ENCODE peak calls at places on chromosome 13, in nine cellular contexts. V is H1, C is stomach, T is A549, K is esophagus muscularis mucosa, E is sigmoid colon, U is suprapubic skin, Q is transverse colon, F is K562. S is an unnamed sample.

GRCh38 chr13:104691765-104692164 is 1625.5 kb upstream of the SLC10A2 start:
- DNase-seq in V (no peak), K (no peak), U (no peak), E (no peak), C (no peak), F (no peak), T (no peak), Q (no peak), S (no peak)

GRCh38 chr13:97696921-97697320 is 256.6 kb upstream of the IPO5 start:
- DNase-seq in Q (no peak), V (no peak), E (no peak), U (no peak), C (no peak), K (no peak), F (no peak), T (no peak), S (no peak)

GRCh38 chr13:30978981-30979956 is 46.8 kb downstream of the TEX26 start:
- DNase-seq in C (peak; percentile 30), Q (peak; percentile 42), U (no peak), F (peak; percentile 52), V (peak; percentile 92), T (no peak), E (no peak), K (peak; percentile 90), S (no peak)

GRCh38 chr13:61095885-61096284 is 319.8 kb downstream of the PCDH20 start:
- DNase-seq in C (no peak), E (no peak), T (no peak), Q (no peak), F (no peak), V (no peak), K (no peak), U (no peak), S (no peak)

GRCh38 chr13:32212420-32212819 is 102.7 kb downstream of the ZAR1L start:
- DNase-seq in K (no peak), Q (no peak), F (no peak), E (no peak), C (no peak), U (no peak), V (no peak), T (no peak), S (no peak)

GRCh38 chr13:46909037-46909436 is 12.2 kb upstream of the HTR2A start:
- DNase-seq in F (no peak), K (no peak), V (no peak), U (no peak), T (no peak), C (no peak), Q (no peak), E (no peak), S (no peak)

GRCh38 chr13:76014618-76015315 is 378.6 kb downstream of the LMO7 start:
- DNase-seq in F (no peak), U (no peak), K (no peak), Q (no peak), V (no peak), C (no peak), T (no peak), E (no peak), S (no peak)

GRCh38 chr13:64278493-64278892 is 2862.8 kb upstream of the PCDH20 start:
- DNase-seq in K (no peak), V (no peak), Q (no peak), U (no peak), T (no peak), F (no peak), E (no peak), C (no peak), S (no peak)

GRCh38 chr13:45728759-45729158 is 26.6 kb downstream of the CBY2 start:
- DNase-seq in K (no peak), V (peak; percentile 56), F (peak; percentile 27), Q (no peak), E (no peak), U (no peak), C (no peak), T (peak; percentile 14), S (no peak)

GRCh38 chr13:110230661-110231347 is 76.2 kb downstream of the COL4A1 start:
- DNase-seq in U (no peak), T (no peak), Q (no peak), K (peak; percentile 74), F (no peak), E (peak; percentile 61), V (no peak), C (no peak), S (no peak)

GRCh38 chr13:41011382-41011956 is 7.6 kb downstream of the ELF1 start:
- DNase-seq in T (no peak), U (no peak), C (no peak), Q (no peak), V (no peak), K (no peak), E (no peak), F (no peak), S (no peak)

GRCh38 chr13:50909605-50910482 is at the start of gene RNASEH2B:
- DNase-seq in V (peak; percentile 83), C (peak; percentile 68), E (peak; percentile 83), K (no peak), U (peak; percentile 75), Q (peak; percentile 73), F (peak; percentile 82), T (peak; percentile 52), S (peak; percentile 30)

GRCh38 chr13:33978653-33979052 is 160.7 kb downstream of the RFC3 start:
- DNase-seq in F (no peak), E (no peak), U (no peak), V (no peak), C (no peak), Q (no peak), T (no peak), K (no peak), S (no peak)

GRCh38 chr13:79662882-79663281 is 181.9 kb downstream of the NDFIP2 start:
- DNase-seq in E (no peak), K (no peak), U (no peak), Q (peak; percentile 10), T (no peak), F (no peak), V (no peak), C (no peak), S (no peak)

GRCh38 chr13:34863360-34864135 is 78.5 kb upstream of the NBEA start:
- DNase-seq in U (no peak), T (peak; percentile 48), C (no peak), Q (no peak), V (no peak), K (no peak), E (no peak), F (no peak), S (no peak)

GRCh38 chr13:66665991-66666390 is 564.1 kb downstream of the PCDH9 start:
- DNase-seq in V (no peak), T (no peak), U (no peak), F (no peak), K (no peak), Q (no peak), E (no peak), C (no peak), S (no peak)

GRCh38 chr13:73741111-73741510 is 393.1 kb downstream of the KLF12 start:
- DNase-seq in Q (no peak), K (no peak), C (no peak), T (no peak), U (no peak), F (no peak), V (no peak), E (no peak), S (no peak)

GRCh38 chr13:105219636-105220035 is 1315.8 kb downstream of the EFNB2 start:
- DNase-seq in C (no peak), E (no peak), F (no peak), K (no peak), V (no peak), Q (no peak), U (no peak), T (no peak), S (no peak)

GRCh38 chr13:109154146-109154545 is 524.7 kb downstream of the MYO16 start:
- DNase-seq in F (no peak), E (no peak), T (no peak), C (no peak), Q (no peak), K (no peak), V (no peak), U (no peak), S (no peak)

GRCh38 chr13:39542361-39542760 is 60.6 kb downstream of the LHFPL6 start:
- DNase-seq in Q (no peak), K (no peak), T (no peak), V (no peak), F (no peak), E (no peak), C (no peak), U (no peak), S (no peak)

GRCh38 chr13:33665776-33666175 is 152.2 kb upstream of the RFC3 start:
- DNase-seq in U (no peak), Q (no peak), E (no peak), C (no peak), V (no peak), T (no peak), F (no peak), K (no peak), S (no peak)

GRCh38 chr13:26280295-26280694 is 26.4 kb downstream of the CDK8 start:
- DNase-seq in U (no peak), Q (no peak), V (no peak), F (no peak), K (no peak), E (no peak), C (no peak), T (no peak), S (no peak)

GRCh38 chr13:28744656-28745055 is 25.9 kb upstream of the SLC46A3 start:
- DNase-seq in C (no peak), K (no peak), E (no peak), T (no peak), Q (no peak), U (no peak), V (peak; percentile 22), F (no peak), S (no peak)
- H3K27ac ChIP-seq in C (no peak overlapping the region), K (no peak overlapping the region), E (no peak overlapping the region), T (peak overlapping the region; percentile 55), Q (no peak overlapping the region), U (no peak overlapping the region), V (no peak overlapping the region), F (no peak overlapping the region), S (peak overlapping the region; percentile 74)

GRCh38 chr13:95481051-95481775 is 71.3 kb upstream of the CLDN10 start:
- DNase-seq in T (no peak), E (no peak), V (no peak), C (no peak), U (no peak), F (no peak), Q (no peak), K (no peak), S (no peak)
- TF ChIP-seq EP300 in T (no peak), E (no peak), V (no peak), C (no peak), U (no peak), F (no peak), Q (no peak), K (no peak), S (no peak)

GRCh38 chr13:21603531-21604448 is at the start of gene MICU2:
- DNase-seq in C (peak; percentile 95), U (peak; percentile 94), K (peak; percentile 96), E (peak; percentile 96), Q (peak; percentile 96), V (peak; percentile 94), F (peak; percentile 93), T (peak; percentile 79), S (peak; percentile 88)
- TF ChIP-seq POLR2A in C (peak; percentile 60), U (peak; percentile 78), K (peak; percentile 75), E (peak; percentile 57), Q (peak; percentile 97), V (peak; percentile 88), F (peak; percentile 98), T (peak; percentile 79), S (peak; percentile 92)

GRCh38 chr13:69681722-69682121 is 425.9 kb upstream of the ATXN8OS start:
- DNase-seq in C (no peak), K (no peak), T (no peak), U (no peak), F (no peak), Q (no peak), E (no peak), V (no peak), S (no peak)

GRCh38 chr13:69683921-69684663 is 423.5 kb upstream of the ATXN8OS start:
- DNase-seq in F (peak; percentile 73), E (no peak), Q (no peak), U (no peak), V (no peak), T (no peak), K (no peak), C (no peak), S (no peak)
- H3K27ac ChIP-seq in F (peak overlapping the region; percentile 74), E (no peak overlapping the region), Q (no peak overlapping the region), U (no peak overlapping the region), V (no peak overlapping the region), T (no peak overlapping the region), K (no peak overlapping the region), C (no peak overlapping the region), S (no peak overlapping the region)

S was measured in tibial nerve.